ENCODE peak calls at places on chromosomes 13 and 19, in eight cellular contexts. S is IMR-90, Z is SJCRH30, T is GM23338, O is heart right ventricle, W is Panc1, U is upper lobe of right lung, M is fibroblast of lung. N is an unnamed sample. For H3K36me3, the result is how much of the 10 kb centered on the place peaks cover.

GRCh38 chr19:17721821-17722220 is 2.5 kb downstream of the MAP1S start:
- DNase-seq in T (no peak), U (peak), M (no peak), O (peak), Z (no peak), S (peak), W (no peak), N (no peak)

GRCh38 chr13:40094056-40094455 is 438.6 kb downstream of the COG6 start:
- DNase-seq in U (no peak), S (no peak), T (no peak), O (no peak), M (no peak), Z (no peak), W (no peak), N (no peak)

GRCh38 chr19:43489310-43489709 is 15.2 kb downstream of the PHLDB3 start:
- DNase-seq in O (no peak), S (no peak), W (no peak), U (no peak), M (no peak), T (no peak), Z (no peak), N (no peak)

GRCh38 chr19:2289714-2290435 is 7.9 kb upstream of the PEAK3 start:
- DNase-seq in U (peak), Z (no peak), W (no peak), O (no peak), M (no peak), S (no peak), T (peak), N (peak)

GRCh38 chr13:113922412-113923118 is 51.3 kb downstream of the C13orf46 start:
- DNase-seq in S (no peak), O (no peak), Z (no peak), W (no peak), M (no peak), U (no peak), T (no peak), N (no peak)

GRCh38 chr19:44623626-44624025 is 10.3 kb downstream of the IGSF23 start:
- DNase-seq in S (no peak), O (no peak), M (no peak), U (no peak), T (no peak), W (no peak), Z (peak), N (no peak)

GRCh38 chr19:48629599-48630288 is 7.4 kb downstream of the DBP start:
- DNase-seq in W (no peak), M (peak), U (peak), S (no peak), Z (no peak), T (peak), O (peak), N (peak)

GRCh38 chr13:70473912-70474311 is 365.7 kb upstream of the KLHL1 start:
- DNase-seq in T (no peak), M (no peak), O (no peak), W (no peak), S (no peak), U (no peak), Z (no peak), N (no peak)

GRCh38 chr19:34351382-34351802 is 13.6 kb upstream of the GPI start:
- DNase-seq in T (no peak), Z (no peak), O (no peak), S (no peak), U (no peak), W (no peak), M (no peak), N (no peak)

GRCh38 chr19:35641515-35642151 is at the start of gene ETV2:
- DNase-seq in U (no peak), Z (no peak), W (no peak), T (peak), O (peak), M (peak), S (peak), N (peak)

GRCh38 chr19:7847664-7848063 is 17.6 kb downstream of the EVI5L start:
- DNase-seq in Z (no peak), O (no peak), S (no peak), U (no peak), W (no peak), T (no peak), M (no peak), N (peak)

GRCh38 chr19:52613299-52613906 is 24.8 kb downstream of the ZNF83 start:
- DNase-seq in U (no peak), M (no peak), W (no peak), Z (no peak), T (no peak), S (no peak), O (no peak), N (no peak)
- H3K36me3 ChIP-seq in U (under half), M (under half), W (under half), Z (half or more), T (under half), S (under half), O (half or more), N (under half)

DNA sequence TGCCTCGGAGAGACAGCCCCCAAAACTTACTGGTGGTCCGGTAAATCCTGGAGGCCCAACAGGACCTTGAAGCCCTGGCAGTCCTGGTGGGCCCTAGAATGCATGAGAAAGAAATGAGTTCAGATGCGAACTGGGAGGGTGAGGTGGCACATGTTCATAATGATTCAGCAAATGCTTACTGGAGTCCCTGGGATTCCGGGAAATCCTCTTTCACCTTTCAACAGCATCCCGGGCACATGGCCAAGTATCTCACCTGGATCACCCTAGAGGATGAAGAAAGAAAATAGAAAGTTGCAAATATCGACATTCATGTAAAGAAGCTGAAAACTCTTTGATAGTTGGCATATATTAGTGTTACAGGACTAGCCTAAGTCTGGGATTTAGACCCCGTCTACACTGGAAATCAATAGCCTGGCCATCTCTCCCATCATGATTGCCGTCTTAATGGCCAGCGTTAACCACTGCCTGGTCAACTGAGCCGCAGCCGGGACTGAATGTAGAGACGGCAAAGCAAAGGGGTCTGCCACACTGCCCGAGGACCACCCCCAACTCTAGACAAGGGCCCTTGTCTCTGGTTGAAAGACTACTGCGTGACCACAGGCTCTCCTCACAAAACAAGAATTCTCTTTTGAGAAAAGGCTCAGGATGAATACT is 96.9 kb downstream of the COL4A1 start:
- DNase-seq in T (no peak), S (no peak), O (no peak), U (no peak), Z (no peak), M (no peak), W (no peak), N (no peak)
- H3K36me3 ChIP-seq in T (under half), S (half or more), O (half or more), U (half or more), Z (under half), M (under half), W (under half), N (under half)

GRCh38 chr19:58398087-58398486 is 2.6 kb downstream of the RNF225 start:
- DNase-seq in Z (no peak), M (no peak), W (no peak), S (no peak), U (no peak), O (no peak), T (no peak), N (no peak)

GRCh38 chr19:58396691-58397532 is 1.5 kb downstream of the RNF225 start:
- DNase-seq in M (no peak), U (no peak), O (no peak), W (no peak), Z (no peak), T (peak), S (no peak), N (peak)

GRCh38 chr19:58398545-58398944 is 3.1 kb downstream of the RNF225 start:
- DNase-seq in O (no peak), S (no peak), Z (no peak), T (no peak), M (no peak), W (no peak), U (no peak), N (no peak)

GRCh38 chr19:58395979-58396627 is 647 bp downstream of the RNF225 start:
- DNase-seq in T (peak), M (no peak), O (no peak), Z (no peak), W (no peak), S (no peak), U (peak), N (peak)

GRCh38 chr19:58397533-58398037 is 2.1 kb downstream of the RNF225 start:
- DNase-seq in W (no peak), Z (no peak), O (no peak), U (no peak), S (no peak), T (no peak), M (no peak), N (no peak)
- H3K36me3 ChIP-seq in W (under half), Z (under half), O (under half), U (under half), S (under half), T (under half), M (under half), N (under half)

GRCh38 chr19:5923356-5923755 is 9.3 kb downstream of the CAPS start:
- DNase-seq in M (no peak), U (no peak), W (no peak), Z (no peak), S (no peak), O (no peak), T (no peak), N (no peak)
- H3K36me3 ChIP-seq in M (under half), U (half or more), W (under half), Z (under half), S (half or more), O (half or more), T (under half), N (under half)

GRCh38 chr19:47380559-47380958 is 31.4 kb downstream of the DHX34 start:
- DNase-seq in S (no peak), T (no peak), U (no peak), W (no peak), O (no peak), Z (no peak), M (no peak), N (no peak)
- H3K36me3 ChIP-seq in S (half or more), T (under half), U (half or more), W (under half), O (half or more), Z (under half), M (under half), N (under half)

GRCh38 chr19:14158276-14159023 is 22.1 kb upstream of the ASF1B start:
- DNase-seq in S (no peak), U (no peak), O (no peak), T (no peak), W (no peak), M (no peak), Z (no peak), N (peak)

GRCh38 chr19:14159059-14159458 is 22.7 kb upstream of the ASF1B start:
- DNase-seq in W (no peak), T (no peak), M (no peak), Z (no peak), S (no peak), U (no peak), O (no peak), N (peak)

GRCh38 chr19:14155371-14155770 is 19.0 kb upstream of the ASF1B start:
- DNase-seq in W (no peak), Z (no peak), U (no peak), O (no peak), M (no peak), T (no peak), S (no peak), N (peak)

GRCh38 chr19:14156122-14156521 is 19.7 kb upstream of the ASF1B start:
- DNase-seq in S (no peak), Z (no peak), M (no peak), O (no peak), W (no peak), T (no peak), U (no peak), N (peak)

DNA sequence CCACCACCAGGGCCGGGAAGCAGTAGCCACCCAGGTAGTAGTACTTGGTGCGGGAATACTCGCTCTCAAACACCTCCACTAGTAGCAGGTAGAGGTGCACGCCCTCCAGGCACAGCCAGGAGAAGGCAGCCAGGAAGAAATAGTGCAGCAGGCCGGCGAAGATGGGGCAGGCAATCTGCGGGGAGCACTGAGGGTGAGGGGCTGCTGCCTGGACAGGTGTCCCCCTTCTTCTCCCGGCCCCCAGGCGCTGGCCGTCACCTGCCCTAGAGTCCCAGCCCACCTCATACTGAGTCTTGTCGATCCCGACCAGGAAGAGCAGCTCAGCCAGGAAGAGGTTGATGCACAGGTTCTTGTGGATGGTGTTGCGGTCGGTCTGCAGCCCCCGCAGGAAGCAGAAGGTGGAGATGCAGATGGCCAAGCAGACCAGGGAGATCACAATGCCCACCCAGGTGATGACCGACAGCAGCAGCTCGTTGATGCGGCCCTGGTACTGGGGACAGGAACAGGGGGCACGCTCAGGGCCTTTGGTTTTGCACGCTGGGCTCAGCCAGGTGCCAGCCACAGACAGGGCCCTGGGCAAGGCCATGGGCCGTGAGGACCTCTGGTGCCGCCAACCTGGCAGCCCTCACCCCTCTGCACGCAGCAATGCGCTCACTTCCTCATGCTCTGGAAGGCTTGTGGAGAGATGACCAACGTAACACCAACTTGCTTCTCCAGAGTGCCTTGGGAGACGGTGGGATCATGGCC is 20.8 kb upstream of the ASF1B start:
- DNase-seq in W (no peak), O (no peak), Z (no peak), S (no peak), T (no peak), M (no peak), U (no peak), N (peak)
- H3K36me3 ChIP-seq in W (under half), O (half or more), Z (under half), S (under half), T (under half), M (under half), U (under half), N (under half)

GRCh38 chr19:19352823-19353222 is 32.2 kb downstream of the MAU2 start:
- DNase-seq in U (no peak), W (no peak), S (no peak), T (no peak), Z (no peak), M (no peak), O (no peak), N (no peak)

GRCh38 chr19:19356500-19356899 is 35.9 kb downstream of the MAU2 start:
- DNase-seq in Z (no peak), S (no peak), T (no peak), M (no peak), O (no peak), W (no peak), U (no peak), N (peak)

GRCh38 chr19:19355606-19356139 is 35.0 kb downstream of the MAU2 start:
- DNase-seq in T (no peak), O (no peak), M (no peak), Z (no peak), W (no peak), U (no peak), S (no peak), N (no peak)

GRCh38 chr19:19354932-19355331 is 34.3 kb downstream of the MAU2 start:
- DNase-seq in S (no peak), Z (no peak), O (no peak), U (no peak), W (no peak), M (no peak), T (no peak), N (no peak)

GRCh38 chr19:19354007-19354406 is 33.4 kb downstream of the MAU2 start:
- DNase-seq in U (no peak), T (no peak), W (no peak), S (no peak), M (no peak), Z (no peak), O (no peak), N (no peak)
- H3K36me3 ChIP-seq in U (half or more), T (under half), W (under half), S (half or more), M (under half), Z (under half), O (half or more), N (under half)

DNA sequence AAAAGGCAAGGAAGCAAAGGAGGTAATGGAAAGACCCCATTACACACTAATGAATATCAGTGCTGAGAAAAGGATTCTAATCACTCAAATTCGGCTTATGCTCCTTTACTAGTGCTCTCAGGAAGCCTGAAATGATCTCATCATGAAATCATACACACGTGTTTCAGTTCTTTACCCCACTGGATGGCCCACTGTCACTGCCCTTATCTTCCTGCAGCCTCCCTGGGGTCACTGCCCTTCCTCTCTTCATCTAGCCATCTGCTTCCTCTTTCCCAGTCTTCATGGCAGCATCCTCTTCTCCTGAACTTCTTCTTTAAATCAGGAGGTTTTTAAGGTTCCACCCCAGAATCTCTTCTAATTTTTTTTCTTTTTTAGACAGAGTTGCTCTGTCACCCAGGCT is 27.9 kb upstream of the EEF1AKMT1 start:
- DNase-seq in W (no peak), O (no peak), S (no peak), T (no peak), M (no peak), Z (no peak), U (no peak), N (no peak)
- H3K36me3 ChIP-seq in W (under half), O (half or more), S (under half), T (under half), M (under half), Z (under half), U (under half), N (under half)

N was measured in H7.